ENCODE peak calls at places on chromosome X, in ten cellular contexts. One of them, this sample, is unnamed.

GRCh38 chrX:152600853-152601635 is 36.7 kb upstream of the GABRQ start:
- DNase-seq in cerebellar nuclear complex: no peak
- DNase-seq in stimulated activated naive B cell treated with anti-CD40 and anti-IgM and Interleukin-4, amounts not matched to agents 10 μg/mL and 1 μg/mL and 100 μg/mL, for 72 hours: no peak
- DNase-seq in NCI-H2107: no peak
- DNase-seq in HFFc6: no peak
- DNase-seq in H7: no peak
- DNase-seq in SIG-M5: no peak
- DNase-seq in choroid plexus epithelial cell: no peak
- DNase-seq in Right ventricle myocardium superior: no peak
- DNase-seq in T-helper 1 cell: no peak
- DNase-seq in this sample: no peak

GRCh38 chrX:41600266-41600665 is 88.5 kb upstream of the GPR34 start:
- DNase-seq in cerebellar nuclear complex: no peak
- DNase-seq in stimulated activated naive B cell treated with anti-CD40 and anti-IgM and Interleukin-4, amounts not matched to agents 10 μg/mL and 1 μg/mL and 100 μg/mL, for 72 hours: no peak
- DNase-seq in NCI-H2107: no peak
- DNase-seq in HFFc6: peak
- DNase-seq in H7: peak
- DNase-seq in SIG-M5: no peak
- DNase-seq in choroid plexus epithelial cell: peak
- DNase-seq in Right ventricle myocardium superior: no peak
- DNase-seq in T-helper 1 cell: no peak
- DNase-seq in this sample: peak

GRCh38 chrX:133859860-133860259 is 125.5 kb downstream of the GPC3 start:
- DNase-seq in cerebellar nuclear complex: no peak
- DNase-seq in stimulated activated naive B cell treated with anti-CD40 and anti-IgM and Interleukin-4, amounts not matched to agents 10 μg/mL and 1 μg/mL and 100 μg/mL, for 72 hours: no peak
- DNase-seq in NCI-H2107: no peak
- DNase-seq in HFFc6: no peak
- DNase-seq in H7: no peak
- DNase-seq in SIG-M5: no peak
- DNase-seq in choroid plexus epithelial cell: peak
- DNase-seq in Right ventricle myocardium superior: no peak
- DNase-seq in T-helper 1 cell: no peak
- DNase-seq in this sample: no peak

GRCh38 chrX:116417214-116417613 is 19.2 kb upstream of the SLC6A14 start:
- DNase-seq in cerebellar nuclear complex: no peak
- DNase-seq in stimulated activated naive B cell treated with anti-CD40 and anti-IgM and Interleukin-4, amounts not matched to agents 10 μg/mL and 1 μg/mL and 100 μg/mL, for 72 hours: no peak
- DNase-seq in NCI-H2107: no peak
- DNase-seq in HFFc6: no peak
- DNase-seq in H7: no peak
- DNase-seq in SIG-M5: no peak
- DNase-seq in choroid plexus epithelial cell: no peak
- DNase-seq in Right ventricle myocardium superior: no peak
- DNase-seq in T-helper 1 cell: no peak
- DNase-seq in this sample: no peak

GRCh38 chrX:106898462-106898861 is 4.7 kb downstream of the RIPPLY1 start:
- DNase-seq in cerebellar nuclear complex: no peak
- DNase-seq in stimulated activated naive B cell treated with anti-CD40 and anti-IgM and Interleukin-4, amounts not matched to agents 10 μg/mL and 1 μg/mL and 100 μg/mL, for 72 hours: peak
- DNase-seq in NCI-H2107: peak
- DNase-seq in HFFc6: peak
- DNase-seq in H7: peak
- DNase-seq in SIG-M5: no peak
- DNase-seq in choroid plexus epithelial cell: peak
- DNase-seq in Right ventricle myocardium superior: no peak
- DNase-seq in T-helper 1 cell: no peak
- DNase-seq in this sample: peak

GRCh38 chrX:9728271-9728670 is 37.4 kb downstream of the GPR143 start:
- DNase-seq in cerebellar nuclear complex: no peak
- DNase-seq in stimulated activated naive B cell treated with anti-CD40 and anti-IgM and Interleukin-4, amounts not matched to agents 10 μg/mL and 1 μg/mL and 100 μg/mL, for 72 hours: no peak
- DNase-seq in NCI-H2107: no peak
- DNase-seq in HFFc6: no peak
- DNase-seq in H7: no peak
- DNase-seq in SIG-M5: no peak
- DNase-seq in choroid plexus epithelial cell: no peak
- DNase-seq in Right ventricle myocardium superior: no peak
- DNase-seq in T-helper 1 cell: no peak
- DNase-seq in this sample: no peak

GRCh38 chrX:129632443-129632842 is 22.3 kb downstream of the APLN start:
- DNase-seq in cerebellar nuclear complex: no peak
- DNase-seq in stimulated activated naive B cell treated with anti-CD40 and anti-IgM and Interleukin-4, amounts not matched to agents 10 μg/mL and 1 μg/mL and 100 μg/mL, for 72 hours: no peak
- DNase-seq in NCI-H2107: no peak
- DNase-seq in HFFc6: no peak
- DNase-seq in H7: no peak
- DNase-seq in SIG-M5: no peak
- DNase-seq in choroid plexus epithelial cell: no peak
- DNase-seq in Right ventricle myocardium superior: no peak
- DNase-seq in T-helper 1 cell: no peak
- DNase-seq in this sample: peak

GRCh38 chrX:48179691-48180090 is 16.9 kb downstream of the SSX5 start:
- DNase-seq in cerebellar nuclear complex: no peak
- DNase-seq in stimulated activated naive B cell treated with anti-CD40 and anti-IgM and Interleukin-4, amounts not matched to agents 10 μg/mL and 1 μg/mL and 100 μg/mL, for 72 hours: no peak
- DNase-seq in NCI-H2107: no peak
- DNase-seq in HFFc6: no peak
- DNase-seq in H7: no peak
- DNase-seq in SIG-M5: no peak
- DNase-seq in choroid plexus epithelial cell: no peak
- DNase-seq in Right ventricle myocardium superior: no peak
- DNase-seq in T-helper 1 cell: no peak
- DNase-seq in this sample: no peak

GRCh38 chrX:11366998-11367595 is 73.9 kb downstream of the AMELX start:
- DNase-seq in cerebellar nuclear complex: no peak
- DNase-seq in stimulated activated naive B cell treated with anti-CD40 and anti-IgM and Interleukin-4, amounts not matched to agents 10 μg/mL and 1 μg/mL and 100 μg/mL, for 72 hours: no peak
- DNase-seq in NCI-H2107: no peak
- DNase-seq in HFFc6: no peak
- DNase-seq in H7: no peak
- DNase-seq in SIG-M5: no peak
- DNase-seq in choroid plexus epithelial cell: no peak
- DNase-seq in Right ventricle myocardium superior: no peak
- DNase-seq in T-helper 1 cell: no peak
- DNase-seq in this sample: no peak

GRCh38 chrX:109863811-109864210 is 130.8 kb upstream of the ACSL4 start:
- DNase-seq in cerebellar nuclear complex: no peak
- DNase-seq in stimulated activated naive B cell treated with anti-CD40 and anti-IgM and Interleukin-4, amounts not matched to agents 10 μg/mL and 1 μg/mL and 100 μg/mL, for 72 hours: no peak
- DNase-seq in NCI-H2107: no peak
- DNase-seq in HFFc6: no peak
- DNase-seq in H7: no peak
- DNase-seq in SIG-M5: no peak
- DNase-seq in choroid plexus epithelial cell: no peak
- DNase-seq in Right ventricle myocardium superior: no peak
- DNase-seq in T-helper 1 cell: no peak
- DNase-seq in this sample: peak

GRCh38 chrX:47030339-47030738 is 47.9 kb upstream of the RGN start:
- DNase-seq in cerebellar nuclear complex: no peak
- DNase-seq in stimulated activated naive B cell treated with anti-CD40 and anti-IgM and Interleukin-4, amounts not matched to agents 10 μg/mL and 1 μg/mL and 100 μg/mL, for 72 hours: no peak
- DNase-seq in NCI-H2107: peak
- DNase-seq in HFFc6: peak
- DNase-seq in H7: peak
- DNase-seq in SIG-M5: no peak
- DNase-seq in choroid plexus epithelial cell: peak
- DNase-seq in Right ventricle myocardium superior: no peak
- DNase-seq in T-helper 1 cell: no peak
- DNase-seq in this sample: peak

GRCh38 chrX:150692296-150692695 is 900 bp upstream of the MTMR1 start:
- DNase-seq in cerebellar nuclear complex: no peak
- DNase-seq in stimulated activated naive B cell treated with anti-CD40 and anti-IgM and Interleukin-4, amounts not matched to agents 10 μg/mL and 1 μg/mL and 100 μg/mL, for 72 hours: no peak
- DNase-seq in NCI-H2107: no peak
- DNase-seq in HFFc6: no peak
- DNase-seq in H7: no peak
- DNase-seq in SIG-M5: no peak
- DNase-seq in choroid plexus epithelial cell: no peak
- DNase-seq in Right ventricle myocardium superior: no peak
- DNase-seq in T-helper 1 cell: no peak
- DNase-seq in this sample: no peak

GRCh38 chrX:46125139-46125538 is 420.1 kb downstream of the ZNF674 start:
- DNase-seq in cerebellar nuclear complex: no peak
- DNase-seq in stimulated activated naive B cell treated with anti-CD40 and anti-IgM and Interleukin-4, amounts not matched to agents 10 μg/mL and 1 μg/mL and 100 μg/mL, for 72 hours: no peak
- DNase-seq in NCI-H2107: no peak
- DNase-seq in HFFc6: no peak
- DNase-seq in H7: no peak
- DNase-seq in SIG-M5: no peak
- DNase-seq in choroid plexus epithelial cell: peak
- DNase-seq in Right ventricle myocardium superior: no peak
- DNase-seq in T-helper 1 cell: no peak
- DNase-seq in this sample: peak

GRCh38 chrX:134551365-134552095 is 91.6 kb downstream of the HPRT1 start:
- DNase-seq in cerebellar nuclear complex: no peak
- DNase-seq in stimulated activated naive B cell treated with anti-CD40 and anti-IgM and Interleukin-4, amounts not matched to agents 10 μg/mL and 1 μg/mL and 100 μg/mL, for 72 hours: no peak
- DNase-seq in NCI-H2107: no peak
- DNase-seq in HFFc6: peak
- DNase-seq in H7: no peak
- DNase-seq in SIG-M5: no peak
- DNase-seq in choroid plexus epithelial cell: peak
- DNase-seq in Right ventricle myocardium superior: no peak
- DNase-seq in T-helper 1 cell: no peak
- DNase-seq in this sample: peak

GRCh38 chrX:154727418-154728323 is 23.2 kb downstream of the GAB3 start:
- DNase-seq in cerebellar nuclear complex: no peak
- DNase-seq in stimulated activated naive B cell treated with anti-CD40 and anti-IgM and Interleukin-4, amounts not matched to agents 10 μg/mL and 1 μg/mL and 100 μg/mL, for 72 hours: no peak
- DNase-seq in NCI-H2107: no peak
- DNase-seq in HFFc6: peak
- DNase-seq in H7: no peak
- DNase-seq in SIG-M5: no peak
- DNase-seq in choroid plexus epithelial cell: peak
- DNase-seq in Right ventricle myocardium superior: peak
- DNase-seq in T-helper 1 cell: no peak
- DNase-seq in this sample: peak

GRCh38 chrX:15500497-15500966 is at the start of gene BMX:
- DNase-seq in cerebellar nuclear complex: no peak
- DNase-seq in stimulated activated naive B cell treated with anti-CD40 and anti-IgM and Interleukin-4, amounts not matched to agents 10 μg/mL and 1 μg/mL and 100 μg/mL, for 72 hours: no peak
- DNase-seq in NCI-H2107: no peak
- DNase-seq in HFFc6: no peak
- DNase-seq in H7: no peak
- DNase-seq in SIG-M5: no peak
- DNase-seq in choroid plexus epithelial cell: no peak
- DNase-seq in Right ventricle myocardium superior: peak
- DNase-seq in T-helper 1 cell: no peak
- DNase-seq in this sample: no peak

GRCh38 chrX:41334866-41335589 is 1.1 kb downstream of the DDX3X start:
- DNase-seq in cerebellar nuclear complex: no peak
- DNase-seq in stimulated activated naive B cell treated with anti-CD40 and anti-IgM and Interleukin-4, amounts not matched to agents 10 μg/mL and 1 μg/mL and 100 μg/mL, for 72 hours: peak
- DNase-seq in NCI-H2107: no peak
- DNase-seq in HFFc6: peak
- DNase-seq in H7: no peak
- DNase-seq in SIG-M5: no peak
- DNase-seq in choroid plexus epithelial cell: peak
- DNase-seq in Right ventricle myocardium superior: peak
- DNase-seq in T-helper 1 cell: peak
- DNase-seq in this sample: peak

GRCh38 chrX:21963736-21964135 is 23.2 kb downstream of the SMS start:
- DNase-seq in cerebellar nuclear complex: no peak
- DNase-seq in stimulated activated naive B cell treated with anti-CD40 and anti-IgM and Interleukin-4, amounts not matched to agents 10 μg/mL and 1 μg/mL and 100 μg/mL, for 72 hours: no peak
- DNase-seq in NCI-H2107: no peak
- DNase-seq in HFFc6: peak
- DNase-seq in H7: no peak
- DNase-seq in SIG-M5: no peak
- DNase-seq in choroid plexus epithelial cell: peak
- DNase-seq in Right ventricle myocardium superior: no peak
- DNase-seq in T-helper 1 cell: no peak
- DNase-seq in this sample: peak

GRCh38 chrX:42220083-42220482 is 296.7 kb upstream of the CASK start:
- DNase-seq in cerebellar nuclear complex: no peak
- DNase-seq in stimulated activated naive B cell treated with anti-CD40 and anti-IgM and Interleukin-4, amounts not matched to agents 10 μg/mL and 1 μg/mL and 100 μg/mL, for 72 hours: no peak
- DNase-seq in NCI-H2107: no peak
- DNase-seq in HFFc6: no peak
- DNase-seq in H7: no peak
- DNase-seq in SIG-M5: no peak
- DNase-seq in choroid plexus epithelial cell: no peak
- DNase-seq in Right ventricle myocardium superior: no peak
- DNase-seq in T-helper 1 cell: no peak
- DNase-seq in this sample: no peak

GRCh38 chrX:108020631-108021030 is 24.2 kb upstream of the VSIG1 start:
- DNase-seq in cerebellar nuclear complex: no peak
- DNase-seq in stimulated activated naive B cell treated with anti-CD40 and anti-IgM and Interleukin-4, amounts not matched to agents 10 μg/mL and 1 μg/mL and 100 μg/mL, for 72 hours: no peak
- DNase-seq in NCI-H2107: no peak
- DNase-seq in HFFc6: no peak
- DNase-seq in H7: peak
- DNase-seq in SIG-M5: no peak
- DNase-seq in choroid plexus epithelial cell: peak
- DNase-seq in Right ventricle myocardium superior: no peak
- DNase-seq in T-helper 1 cell: no peak
- DNase-seq in this sample: no peak

GRCh38 chrX:95076449-95076848 is 1402.4 kb downstream of the FAM133A start:
- DNase-seq in cerebellar nuclear complex: no peak
- DNase-seq in stimulated activated naive B cell treated with anti-CD40 and anti-IgM and Interleukin-4, amounts not matched to agents 10 μg/mL and 1 μg/mL and 100 μg/mL, for 72 hours: no peak
- DNase-seq in NCI-H2107: no peak
- DNase-seq in HFFc6: peak
- DNase-seq in H7: no peak
- DNase-seq in SIG-M5: no peak
- DNase-seq in choroid plexus epithelial cell: peak
- DNase-seq in Right ventricle myocardium superior: no peak
- DNase-seq in T-helper 1 cell: no peak
- DNase-seq in this sample: peak

GRCh38 chrX:96407501-96407900 is 277.1 kb upstream of the DIAPH2 start:
- DNase-seq in cerebellar nuclear complex: no peak
- DNase-seq in stimulated activated naive B cell treated with anti-CD40 and anti-IgM and Interleukin-4, amounts not matched to agents 10 μg/mL and 1 μg/mL and 100 μg/mL, for 72 hours: no peak
- DNase-seq in NCI-H2107: no peak
- DNase-seq in HFFc6: peak
- DNase-seq in H7: no peak
- DNase-seq in SIG-M5: no peak
- DNase-seq in choroid plexus epithelial cell: peak
- DNase-seq in Right ventricle myocardium superior: no peak
- DNase-seq in T-helper 1 cell: no peak
- DNase-seq in this sample: peak

This sample was measured in mesenchymal stem cell.